ENCODE peak calls at places on chromosomes 4 and X, in six cellular contexts. One of them, this sample, is unnamed.

GRCh38 chr4:102787096-102787867 is 26.5 kb upstream of the MANBA start:
- DNase-seq in Caco-2: no peak
- DNase-seq in B cell: no peak
- DNase-seq in GM20000: no peak
- DNase-seq in A673: peak; percentile 53
- DNase-seq in AG04449: no peak
- DNase-seq in this sample: no peak

GRCh38 chrX:116436358-116436816 is at the start of gene SLC6A14:
- DNase-seq in B cell: no peak
- DNase-seq in GM20000: no peak
- DNase-seq in AG04449: no peak
- DNase-seq in A673: no peak
- DNase-seq in Caco-2: no peak
- DNase-seq in this sample: no peak

GRCh38 chr4:60884545-60884944 is 315.6 kb upstream of the ADGRL3 start:
- DNase-seq in A673: no peak
- DNase-seq in GM20000: no peak
- DNase-seq in AG04449: peak; percentile 41
- DNase-seq in Caco-2: no peak
- DNase-seq in B cell: no peak
- DNase-seq in this sample: no peak

GRCh38 chr4:125187621-125188176 is 127.1 kb upstream of the FAT4 start:
- DNase-seq in Caco-2: no peak
- DNase-seq in A673: no peak
- DNase-seq in AG04449: no peak
- DNase-seq in B cell: no peak
- DNase-seq in GM20000: no peak
- DNase-seq in this sample: no peak

GRCh38 chr4:6680372-6681034 is 13.2 kb upstream of the S100P start:
- DNase-seq in B cell: no peak
- DNase-seq in Caco-2: peak; percentile 43
- DNase-seq in A673: no peak
- DNase-seq in AG04449: no peak
- DNase-seq in GM20000: no peak
- DNase-seq in this sample: no peak

GRCh38 chr4:117965608-117966007 is 68.7 kb upstream of the NDST3 start:
- DNase-seq in Caco-2: no peak
- DNase-seq in AG04449: no peak
- DNase-seq in GM20000: no peak
- DNase-seq in A673: peak; percentile 41
- DNase-seq in B cell: no peak
- DNase-seq in this sample: no peak

GRCh38 chr4:54937501-54937900 is 187.9 kb downstream of the KDR start:
- DNase-seq in Caco-2: no peak
- DNase-seq in A673: peak; percentile 31
- DNase-seq in GM20000: no peak
- DNase-seq in AG04449: no peak
- DNase-seq in B cell: no peak
- DNase-seq in this sample: no peak

GRCh38 chrX:100648601-100649417 is 4.8 kb downstream of the SRPX2 start:
- DNase-seq in B cell: no peak
- DNase-seq in GM20000: no peak
- DNase-seq in AG04449: no peak
- DNase-seq in Caco-2: peak; percentile 43
- DNase-seq in A673: peak; percentile 50
- DNase-seq in this sample: no peak

GRCh38 chr4:74283614-74284013 is 24.7 kb upstream of the EPGN start:
- DNase-seq in GM20000: no peak
- DNase-seq in B cell: no peak
- DNase-seq in A673: no peak
- DNase-seq in Caco-2: no peak
- DNase-seq in AG04449: peak; percentile 47
- DNase-seq in this sample: no peak

GRCh38 chr4:181536753-181537434 is 706.3 kb upstream of the TENM3 start:
- DNase-seq in Caco-2: no peak
- DNase-seq in B cell: no peak
- DNase-seq in A673: no peak
- DNase-seq in AG04449: no peak
- DNase-seq in GM20000: no peak
- DNase-seq in this sample: no peak

GRCh38 chrX:54920610-54921426 is at the start of gene TRO:
- DNase-seq in B cell: no peak
- DNase-seq in A673: peak; percentile 39
- DNase-seq in AG04449: no peak
- DNase-seq in GM20000: no peak
- DNase-seq in Caco-2: no peak
- DNase-seq in this sample: no peak

GRCh38 chr4:186144180-186144579 is 39.7 kb downstream of the FAM149A start:
- DNase-seq in A673: peak; percentile 53
- DNase-seq in Caco-2: peak; percentile 32
- DNase-seq in GM20000: peak; percentile 39
- DNase-seq in B cell: no peak
- DNase-seq in AG04449: no peak
- DNase-seq in this sample: no peak

GRCh38 chr4:38782452-38783108 is at the start of gene TLR10:
- DNase-seq in AG04449: no peak
- DNase-seq in GM20000: peak; percentile 54
- DNase-seq in B cell: peak; percentile 52
- DNase-seq in Caco-2: peak; percentile 59
- DNase-seq in A673: peak; percentile 46
- DNase-seq in this sample: no peak

GRCh38 chr4:8297141-8297601 is 27.6 kb downstream of the HTRA3 start:
- DNase-seq in GM20000: no peak
- DNase-seq in Caco-2: no peak
- DNase-seq in AG04449: no peak
- DNase-seq in B cell: no peak
- DNase-seq in A673: no peak
- DNase-seq in this sample: no peak

GRCh38 chr4:120770897-120771296 is 151.6 kb downstream of the PRDM5 start:
- DNase-seq in AG04449: no peak
- DNase-seq in Caco-2: no peak
- DNase-seq in GM20000: no peak
- DNase-seq in B cell: no peak
- DNase-seq in A673: no peak
- DNase-seq in this sample: no peak

GRCh38 chr4:88981571-88981970 is 75.4 kb downstream of the FAM13A start:
- DNase-seq in A673: no peak
- DNase-seq in B cell: no peak
- DNase-seq in AG04449: peak; percentile 14
- DNase-seq in Caco-2: no peak
- DNase-seq in GM20000: no peak
- DNase-seq in this sample: no peak

GRCh38 chr4:128709268-128709667 is 100.2 kb upstream of the JADE1 start:
- DNase-seq in AG04449: no peak
- DNase-seq in A673: no peak
- DNase-seq in Caco-2: no peak
- DNase-seq in B cell: no peak
- DNase-seq in GM20000: no peak
- DNase-seq in this sample: no peak

GRCh38 chr4:26022346-26022891 is 108.4 kb downstream of the SMIM20 start:
- DNase-seq in Caco-2: peak; percentile 48
- DNase-seq in A673: no peak
- DNase-seq in AG04449: no peak
- DNase-seq in B cell: no peak
- DNase-seq in GM20000: no peak
- DNase-seq in this sample: no peak

GRCh38 chr4:86448891-86449290 is 89.0 kb upstream of the MAPK10 start:
- DNase-seq in B cell: no peak
- DNase-seq in A673: no peak
- DNase-seq in AG04449: no peak
- DNase-seq in Caco-2: no peak
- DNase-seq in GM20000: no peak
- DNase-seq in this sample: no peak

GRCh38 chrX:22559506-22559905 is 286.8 kb downstream of the CBLL2 start:
- DNase-seq in B cell: no peak
- DNase-seq in GM20000: no peak
- DNase-seq in A673: no peak
- DNase-seq in Caco-2: no peak
- DNase-seq in AG04449: no peak
- DNase-seq in this sample: no peak

GRCh38 chrX:39059866-39060265 is 258.6 kb downstream of the MID1IP1 start:
- DNase-seq in Caco-2: no peak
- DNase-seq in B cell: no peak
- DNase-seq in A673: no peak
- DNase-seq in GM20000: no peak
- DNase-seq in AG04449: no peak
- DNase-seq in this sample: no peak

GRCh38 chr4:89071311-89071710 is 14.3 kb upstream of the FAM13A start:
- DNase-seq in B cell: no peak
- DNase-seq in AG04449: no peak
- DNase-seq in Caco-2: no peak
- DNase-seq in GM20000: no peak
- DNase-seq in A673: no peak
- DNase-seq in this sample: no peak

GRCh38 chrX:128781506-128781905 is 729.3 kb upstream of the ACTRT1 start:
- DNase-seq in GM20000: no peak
- DNase-seq in Caco-2: peak; percentile 51
- DNase-seq in AG04449: no peak
- DNase-seq in A673: peak; percentile 81
- DNase-seq in B cell: no peak
- DNase-seq in this sample: no peak

GRCh38 chr4:167918077-167918476 is 174.3 kb upstream of the ANXA10 start:
- DNase-seq in A673: no peak
- DNase-seq in Caco-2: no peak
- DNase-seq in GM20000: no peak
- DNase-seq in B cell: no peak
- DNase-seq in AG04449: no peak
- DNase-seq in this sample: no peak

GRCh38 chr4:80989921-80990544 is 40.5 kb upstream of the BMP3 start:
- DNase-seq in B cell: peak; percentile 8
- DNase-seq in AG04449: peak; percentile 19
- DNase-seq in Caco-2: peak; percentile 43
- DNase-seq in A673: peak; percentile 48
- DNase-seq in GM20000: peak; percentile 29
- DNase-seq in this sample: no peak

GRCh38 chrX:91414710-91415109 is 19.9 kb upstream of the PABPC5 start:
- DNase-seq in A673: peak; percentile 28
- DNase-seq in AG04449: no peak
- DNase-seq in B cell: no peak
- DNase-seq in GM20000: no peak
- DNase-seq in Caco-2: no peak
- DNase-seq in this sample: no peak
- TF ChIP-seq CTCF in A673: peak; percentile 67
- TF ChIP-seq CTCF in AG04449: no peak
- TF ChIP-seq CTCF in B cell: no peak
- TF ChIP-seq CTCF in GM20000: no peak
- TF ChIP-seq CTCF in Caco-2: no peak
- TF ChIP-seq CTCF in this sample: no peak

DNA sequence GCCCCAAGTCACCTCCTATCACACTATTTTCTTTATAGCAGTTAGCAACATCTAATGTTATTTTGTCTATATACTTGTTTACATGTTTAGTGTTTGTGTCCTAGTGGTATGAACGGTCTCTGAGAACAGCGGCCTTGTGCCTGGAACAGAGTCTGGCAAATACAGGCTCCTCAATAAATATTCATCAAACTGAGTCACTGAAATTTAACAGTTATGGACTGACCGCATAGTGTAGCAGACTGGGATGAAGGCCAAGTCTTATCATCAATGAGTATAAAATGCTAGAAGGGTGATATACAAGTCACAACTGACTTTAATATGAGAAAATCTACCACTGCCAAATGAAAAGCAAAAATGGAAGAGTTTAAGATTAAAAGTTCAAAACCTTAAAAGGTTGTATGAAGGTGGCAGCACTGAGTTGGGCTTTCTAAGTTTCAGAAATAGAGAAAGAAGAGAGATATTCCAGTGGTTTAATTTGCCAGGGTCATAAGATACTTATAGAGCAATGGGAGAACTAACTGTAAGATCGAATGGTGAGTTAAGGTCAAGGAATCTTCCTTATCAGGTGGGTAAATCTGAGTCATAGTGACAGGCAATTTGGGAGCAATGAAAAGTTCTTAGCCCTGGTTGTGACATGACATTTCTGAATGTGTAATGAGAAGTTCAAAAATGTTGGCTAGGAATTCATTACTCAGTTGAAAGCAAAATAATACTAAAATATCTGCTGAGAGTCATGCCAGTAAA is 34.9 kb downstream of the ELOVL6 start:
- DNase-seq in GM20000: no peak
- DNase-seq in AG04449: peak; percentile 76
- DNase-seq in Caco-2: no peak
- DNase-seq in A673: no peak
- DNase-seq in B cell: no peak
- DNase-seq in this sample: no peak
- TF ChIP-seq CTCF in GM20000: no peak
- TF ChIP-seq CTCF in AG04449: no peak
- TF ChIP-seq CTCF in Caco-2: no peak
- TF ChIP-seq CTCF in A673: no peak
- TF ChIP-seq CTCF in B cell: no peak
- TF ChIP-seq CTCF in this sample: no peak

GRCh38 chr4:98447648-98448047 is 186.5 kb downstream of the RAP1GDS1 start:
- DNase-seq in A673: no peak
- DNase-seq in GM20000: no peak
- DNase-seq in B cell: no peak
- DNase-seq in AG04449: no peak
- DNase-seq in Caco-2: no peak
- DNase-seq in this sample: no peak
- TF ChIP-seq CTCF in A673: peak; percentile 29
- TF ChIP-seq CTCF in GM20000: no peak
- TF ChIP-seq CTCF in B cell: no peak
- TF ChIP-seq CTCF in AG04449: no peak
- TF ChIP-seq CTCF in Caco-2: no peak
- TF ChIP-seq CTCF in this sample: no peak

GRCh38 chr4:53713296-53713695 is 122.0 kb upstream of the LNX1 start:
- DNase-seq in B cell: no peak
- DNase-seq in AG04449: peak; percentile 59
- DNase-seq in GM20000: no peak
- DNase-seq in A673: no peak
- DNase-seq in Caco-2: no peak
- DNase-seq in this sample: no peak

GRCh38 chr4:53706422-53707032 is 115.2 kb upstream of the LNX1 start:
- DNase-seq in AG04449: no peak
- DNase-seq in A673: peak; percentile 21
- DNase-seq in Caco-2: peak; percentile 59
- DNase-seq in GM20000: peak; percentile 39
- DNase-seq in B cell: peak; percentile 10
- DNase-seq in this sample: no peak

GRCh38 chr4:53711916-53712315 is 120.6 kb upstream of the LNX1 start:
- DNase-seq in B cell: no peak
- DNase-seq in Caco-2: no peak
- DNase-seq in AG04449: no peak
- DNase-seq in GM20000: no peak
- DNase-seq in A673: no peak
- DNase-seq in this sample: no peak

GRCh38 chr4:53712326-53712725 is 121.0 kb upstream of the LNX1 start:
- DNase-seq in Caco-2: no peak
- DNase-seq in B cell: no peak
- DNase-seq in AG04449: no peak
- DNase-seq in A673: no peak
- DNase-seq in GM20000: no peak
- DNase-seq in this sample: no peak

DNA sequence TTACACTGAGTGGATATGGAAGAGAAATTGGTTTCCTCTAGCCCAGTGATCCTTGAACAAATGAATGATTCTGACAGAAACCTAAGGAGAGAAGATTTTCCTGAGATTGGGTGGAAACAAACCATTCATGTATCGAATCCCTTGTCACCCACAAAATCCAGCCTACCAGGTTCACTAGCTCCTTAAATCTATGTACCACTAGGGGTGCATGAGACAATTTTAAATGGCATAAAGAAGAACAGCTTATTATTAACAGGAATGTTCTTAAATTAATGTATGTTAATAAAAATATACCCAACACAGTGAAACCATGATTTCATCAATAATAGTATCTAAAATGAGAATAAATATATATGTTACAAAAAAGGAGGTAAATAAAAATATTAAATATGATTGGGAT is 118.4 kb upstream of the LNX1 start:
- DNase-seq in Caco-2: no peak
- DNase-seq in GM20000: no peak
- DNase-seq in A673: no peak
- DNase-seq in AG04449: no peak
- DNase-seq in B cell: no peak
- DNase-seq in this sample: no peak
- TF ChIP-seq CTCF in Caco-2: no peak
- TF ChIP-seq CTCF in GM20000: no peak
- TF ChIP-seq CTCF in A673: no peak
- TF ChIP-seq CTCF in AG04449: peak; percentile 6
- TF ChIP-seq CTCF in B cell: no peak
- TF ChIP-seq CTCF in this sample: no peak

This sample was measured in natural killer cell.